ENCODE peak calls at places on chromosomes 7 and 10, in nine cellular contexts. W is uterus; J is Panc1; K is mesenchymal stem cell; I is CD4-positive, alpha-beta memory T cell; F is IMR-90; R is neural progenitor cell; P is thoracic aorta; O is Caco-2. H is an unnamed sample.

GRCh38 chr7:82109288-82109687 is 334.3 kb downstream of the CACNA2D1 start:
- DNase-seq in W (no peak), J (peak; percentile 15), K (peak; percentile 31), I (no peak), F (peak; percentile 58), R (no peak), P (no peak), O (no peak), H (no peak)

GRCh38 chr10:98318861-98319260 is 50.9 kb upstream of the LOXL4 start:
- DNase-seq in W (no peak), J (no peak), K (no peak), I (no peak), F (no peak), R (no peak), P (no peak), O (no peak), H (no peak)

GRCh38 chr7:107902381-107902780 is 11.4 kb downstream of the DLD start:
- DNase-seq in W (no peak), J (no peak), K (peak; percentile 21), I (no peak), F (no peak), R (peak; percentile 13), P (no peak), O (peak; percentile 25), H (no peak)

GRCh38 chr7:46054290-46054689 is 133.2 kb upstream of the IGFBP3 start:
- DNase-seq in W (no peak), J (no peak), K (peak; percentile 64), I (no peak), F (no peak), R (no peak), P (no peak), O (no peak), H (no peak)

GRCh38 chr10:5776881-5777197 is 36.4 kb downstream of the GDI2 start:
- DNase-seq in W (no peak), J (no peak), K (peak; percentile 21), I (no peak), F (peak; percentile 71), R (no peak), P (no peak), O (no peak), H (no peak)

GRCh38 chr7:45197461-45197860 is 39.9 kb downstream of the RAMP3 start:
- DNase-seq in W (no peak), J (no peak), K (no peak), I (no peak), F (no peak), R (no peak), P (no peak), O (no peak), H (no peak)

GRCh38 chr10:70337201-70337651 is 45.2 kb downstream of the LRRC20 start:
- DNase-seq in W (peak; percentile 35), J (no peak), K (no peak), I (no peak), F (peak; percentile 34), R (peak; percentile 66), P (no peak), O (no peak), H (no peak)

GRCh38 chr10:117477241-117477947 is 65.2 kb upstream of the EMX2 start:
- DNase-seq in W (peak; percentile 78), J (no peak), K (no peak), I (no peak), F (no peak), R (no peak), P (no peak), O (no peak), H (no peak)

GRCh38 chr10:132570771-132571564 is 33.4 kb downstream of the INPP5A start:
- DNase-seq in W (no peak), J (no peak), K (no peak), I (no peak), F (no peak), R (peak; percentile 32), P (no peak), O (no peak), H (peak; percentile 83)

GRCh38 chr10:87625658-87626057 is 34.0 kb upstream of the PAPSS2 start:
- DNase-seq in W (no peak), J (no peak), K (no peak), I (no peak), F (no peak), R (no peak), P (no peak), O (no peak), H (no peak)

GRCh38 chr7:158699341-158699740 is 5.3 kb downstream of the NCAPG2 start:
- DNase-seq in W (no peak), J (no peak), K (no peak), I (no peak), F (no peak), R (no peak), P (no peak), O (no peak), H (no peak)

GRCh38 chr7:158695726-158696452 is 8.7 kb downstream of the NCAPG2 start:
- DNase-seq in W (peak; percentile 33), J (no peak), K (peak; percentile 84), I (peak; percentile 67), F (peak; percentile 77), R (peak; percentile 32), P (no peak), O (peak; percentile 36), H (peak; percentile 74)

GRCh38 chr7:158698657-158699195 is 5.9 kb downstream of the NCAPG2 start:
- DNase-seq in W (no peak), J (no peak), K (no peak), I (no peak), F (no peak), R (no peak), P (no peak), O (no peak), H (no peak)

GRCh38 chr7:158694650-158695049 is 10.0 kb downstream of the NCAPG2 start:
- DNase-seq in W (no peak), J (no peak), K (no peak), I (no peak), F (no peak), R (no peak), P (no peak), O (no peak), H (no peak)

DNA sequence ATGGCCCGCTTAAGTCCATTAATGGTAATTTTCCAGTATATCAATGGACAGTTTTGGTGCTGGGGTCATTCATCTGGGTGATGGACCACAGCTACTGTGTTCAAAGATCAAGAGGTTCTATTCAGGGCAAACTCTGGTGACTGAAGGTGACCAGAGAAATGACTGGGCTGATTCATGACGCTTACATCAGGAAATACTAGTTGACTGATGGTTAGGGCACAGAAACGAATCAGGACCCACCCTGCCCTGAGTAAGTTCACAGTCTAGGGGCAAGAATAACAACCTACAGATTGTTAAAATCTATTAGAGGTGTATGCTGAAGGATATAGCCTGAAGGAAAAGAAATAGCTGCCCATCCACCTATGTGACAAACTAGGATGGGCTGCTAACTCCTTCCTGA is 9.5 kb downstream of the NCAPG2 start:
- DNase-seq in W (no peak), J (no peak), K (no peak), I (no peak), F (no peak), R (no peak), P (no peak), O (no peak), H (no peak)
- H3K36me3 ChIP-seq in W (no peaks in the 10 kb centered on the region), J (peaks cover 14% of the 10 kb centered on the region), K (peaks cover 4% of the 10 kb centered on the region), I (no peaks in the 10 kb centered on the region), F (peaks cover 3% of the 10 kb centered on the region), R (peaks cover 11% of the 10 kb centered on the region), P (no peaks in the 10 kb centered on the region), O (no peaks in the 10 kb centered on the region), H (peaks cover 4% of the 10 kb centered on the region)

DNA sequence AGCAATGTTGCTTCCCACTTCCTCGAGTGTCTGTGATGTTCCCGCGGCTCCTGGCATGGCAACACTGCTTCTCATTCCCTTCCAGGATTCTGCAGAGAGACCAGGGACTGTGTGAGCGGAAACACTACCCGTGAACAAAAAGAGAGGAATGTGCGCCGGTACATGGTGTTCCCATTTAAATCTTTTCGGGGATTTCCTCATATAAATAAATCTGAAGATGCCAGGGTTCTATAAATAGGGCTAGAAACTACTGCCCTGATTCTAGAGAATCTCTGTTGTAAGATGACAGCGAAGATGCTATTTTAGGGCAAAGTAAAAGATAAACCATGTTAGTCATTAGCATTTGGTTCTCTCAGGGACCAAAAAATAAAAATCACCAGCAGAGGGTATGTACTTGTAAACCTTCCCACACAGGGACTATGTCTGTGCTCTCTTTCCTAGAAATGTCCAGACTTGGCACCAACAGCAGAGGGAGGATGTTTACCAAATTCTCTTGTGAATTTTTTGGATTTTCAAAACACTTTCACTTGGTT is 92.2 kb upstream of the DDC start:
- DNase-seq in W (peak; percentile 83), J (no peak), K (peak; percentile 34), I (no peak), F (peak; percentile 12), R (no peak), P (peak; percentile 61), O (no peak), H (no peak)
- H3K4me1 ChIP-seq in W (peaks cover 21% of the 10 kb centered on the region), J (no peaks in the 10 kb centered on the region), K (peaks cover 31% of the 10 kb centered on the region), I (peaks cover 31% of the 10 kb centered on the region), F (peaks cover 1% of the 10 kb centered on the region), R (no peaks in the 10 kb centered on the region), P (peaks cover 77% of the 10 kb centered on the region), O (no peaks in the 10 kb centered on the region), H (peaks cover 60% of the 10 kb centered on the region)

GRCh38 chr10:119024882-119025281 is 4.6 kb upstream of the NANOS1 start:
- DNase-seq in W (no peak), J (no peak), K (no peak), I (no peak), F (no peak), R (no peak), P (no peak), O (no peak), H (no peak)
- H3K9me3 ChIP-seq in W (no peaks in the 10 kb centered on the region), J (no peaks in the 10 kb centered on the region), K (no peaks in the 10 kb centered on the region), I (no peaks in the 10 kb centered on the region), F (no peaks in the 10 kb centered on the region), R (no peaks in the 10 kb centered on the region), P (no peaks in the 10 kb centered on the region), O (no peaks in the 10 kb centered on the region), H (no peaks in the 10 kb centered on the region)

GRCh38 chr10:119588071-119588470 is 8.7 kb downstream of the TIAL1 start:
- DNase-seq in W (no peak), J (no peak), K (no peak), I (no peak), F (no peak), R (no peak), P (no peak), O (no peak), H (no peak)
- H3K36me3 ChIP-seq in W (no peaks in the 10 kb centered on the region), J (peaks cover 38% of the 10 kb centered on the region), K (peaks cover 52% of the 10 kb centered on the region), I (peaks cover 26% of the 10 kb centered on the region), F (peaks cover 20% of the 10 kb centered on the region), R (peaks cover 9% of the 10 kb centered on the region), P (peaks cover 11% of the 10 kb centered on the region), O (no peaks in the 10 kb centered on the region), H (no peaks in the 10 kb centered on the region)

GRCh38 chr10:42970451-42971250 is 106.2 kb upstream of the RET start:
- DNase-seq in W (peak; percentile 4), J (no peak), K (no peak), I (no peak), F (no peak), R (no peak), P (no peak), O (no peak), H (no peak)
- H3K4me1 ChIP-seq in W (no peaks in the 10 kb centered on the region), J (peaks cover 2% of the 10 kb centered on the region), K (no peaks in the 10 kb centered on the region), I (no peaks in the 10 kb centered on the region), F (no peaks in the 10 kb centered on the region), R (no peaks in the 10 kb centered on the region), P (no peaks in the 10 kb centered on the region), O (no peaks in the 10 kb centered on the region), H (no peaks in the 10 kb centered on the region)

H was measured in thyroid gland.